ENCODE peak calls at places on chromosomes 2 and 18, in six cellular contexts. One of them, this sample, is unnamed. For H3K36me3, the result is how much of the 10 kb centered on the place peaks cover.

GRCh38 chr2:52934354-52934898 is 833.2 kb upstream of the CHAC2 start:
- DNase-seq in GM23338: no peak
- DNase-seq in GM12878: peak
- DNase-seq in HepG2: peak
- DNase-seq in HCT116: peak
- DNase-seq in K562: no peak
- DNase-seq in this sample: peak

GRCh38 chr2:85063981-85064599 is 69.1 kb upstream of the TCF7L1 start:
- DNase-seq in GM23338: no peak
- DNase-seq in K562: no peak
- DNase-seq in GM12878: no peak
- DNase-seq in HCT116: no peak
- DNase-seq in HepG2: no peak
- DNase-seq in this sample: no peak

GRCh38 chr18:31716362-31716761 is 32.0 kb upstream of the B4GALT6 start:
- DNase-seq in HCT116: no peak
- DNase-seq in GM23338: no peak
- DNase-seq in HepG2: no peak
- DNase-seq in K562: no peak
- DNase-seq in GM12878: no peak
- DNase-seq in this sample: no peak

GRCh38 chr2:207142461-207142860 is 23.3 kb downstream of the KLF7 start:
- DNase-seq in GM12878: no peak
- DNase-seq in HCT116: no peak
- DNase-seq in GM23338: no peak
- DNase-seq in K562: no peak
- DNase-seq in HepG2: no peak
- DNase-seq in this sample: no peak

GRCh38 chr2:43212931-43213330 is 13.5 kb downstream of the ZFP36L2 start:
- DNase-seq in GM23338: no peak
- DNase-seq in HCT116: no peak
- DNase-seq in GM12878: no peak
- DNase-seq in K562: no peak
- DNase-seq in HepG2: no peak
- DNase-seq in this sample: no peak

GRCh38 chr2:178152033-178152432 is 39.8 kb downstream of the RBM45 start:
- DNase-seq in GM23338: no peak
- DNase-seq in HCT116: no peak
- DNase-seq in K562: no peak
- DNase-seq in GM12878: no peak
- DNase-seq in HepG2: peak
- DNase-seq in this sample: no peak

GRCh38 chr2:224175538-224175937 is 136.5 kb upstream of the SERPINE2 start:
- DNase-seq in HCT116: no peak
- DNase-seq in GM12878: no peak
- DNase-seq in GM23338: no peak
- DNase-seq in K562: no peak
- DNase-seq in HepG2: no peak
- DNase-seq in this sample: no peak

GRCh38 chr2:224221455-224221913 is 180.4 kb downstream of the FAM124B start:
- DNase-seq in HepG2: no peak
- DNase-seq in GM23338: peak
- DNase-seq in GM12878: no peak
- DNase-seq in K562: no peak
- DNase-seq in HCT116: no peak
- DNase-seq in this sample: no peak

GRCh38 chr18:76491436-76491800 is 3.6 kb downstream of the ZNF516 start:
- DNase-seq in HCT116: no peak
- DNase-seq in GM23338: peak
- DNase-seq in HepG2: peak
- DNase-seq in GM12878: no peak
- DNase-seq in K562: peak
- DNase-seq in this sample: no peak

GRCh38 chr18:53028565-53028964 is 688.6 kb downstream of the DCC start:
- DNase-seq in HepG2: no peak
- DNase-seq in GM23338: no peak
- DNase-seq in GM12878: no peak
- DNase-seq in K562: no peak
- DNase-seq in HCT116: no peak
- DNase-seq in this sample: no peak

GRCh38 chr2:129923265-129924141 is 56.0 kb upstream of the RAB6C start:
- DNase-seq in HCT116: peak
- DNase-seq in GM12878: no peak
- DNase-seq in K562: peak
- DNase-seq in GM23338: peak
- DNase-seq in HepG2: peak
- DNase-seq in this sample: peak

GRCh38 chr2:170940066-170940465 is 11.0 kb downstream of the GORASP2 start:
- DNase-seq in K562: no peak
- DNase-seq in GM23338: no peak
- DNase-seq in HepG2: no peak
- DNase-seq in GM12878: no peak
- DNase-seq in HCT116: no peak
- DNase-seq in this sample: no peak

GRCh38 chr2:100244881-100245605 is 77.3 kb downstream of the LONRF2 start:
- DNase-seq in K562: no peak
- DNase-seq in GM12878: no peak
- DNase-seq in HCT116: no peak
- DNase-seq in GM23338: no peak
- DNase-seq in HepG2: no peak
- DNase-seq in this sample: no peak

GRCh38 chr2:218569038-218569431 is 396 bp downstream of the CNOT9 start:
- DNase-seq in GM23338: peak
- DNase-seq in K562: no peak
- DNase-seq in HCT116: peak
- DNase-seq in GM12878: no peak
- DNase-seq in HepG2: peak
- DNase-seq in this sample: no peak

DNA sequence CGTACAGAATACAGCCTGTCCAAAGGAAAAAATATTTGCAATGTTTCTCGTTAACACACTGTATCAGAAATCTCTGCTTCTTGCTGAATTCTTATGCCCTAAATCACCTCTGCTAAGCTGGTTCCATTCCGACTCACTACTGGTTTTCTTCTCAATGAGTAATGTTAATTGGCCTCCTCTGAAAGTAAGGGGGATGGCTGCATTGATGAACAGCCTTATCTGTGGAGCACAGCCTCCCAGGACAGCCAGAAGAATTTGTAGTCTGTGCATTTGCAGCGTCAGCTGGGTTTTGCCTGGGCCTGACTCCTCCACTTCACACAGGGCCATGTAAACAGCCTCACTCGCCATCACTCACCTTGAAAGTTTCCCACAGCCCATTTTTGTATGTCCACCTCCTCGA is 127.7 kb downstream of the RNF152 start:
- DNase-seq in GM23338: peak
- DNase-seq in GM12878: no peak
- DNase-seq in HCT116: no peak
- DNase-seq in HepG2: no peak
- DNase-seq in K562: no peak
- DNase-seq in this sample: no peak
- H3K27ac ChIP-seq in GM23338: no peak
- H3K27ac ChIP-seq in GM12878: no peak
- H3K27ac ChIP-seq in HCT116: no peak
- H3K27ac ChIP-seq in HepG2: no peak
- H3K27ac ChIP-seq in K562: no peak
- H3K27ac ChIP-seq in this sample: no peak

GRCh38 chr18:55996726-55997125 is 408.7 kb upstream of the TCF4 start:
- DNase-seq in HCT116: no peak
- DNase-seq in GM23338: no peak
- DNase-seq in K562: no peak
- DNase-seq in GM12878: no peak
- DNase-seq in HepG2: no peak
- DNase-seq in this sample: no peak

GRCh38 chr18:55999641-56000040 is 411.6 kb upstream of the TCF4 start:
- DNase-seq in GM12878: no peak
- DNase-seq in K562: no peak
- DNase-seq in HepG2: no peak
- DNase-seq in HCT116: no peak
- DNase-seq in GM23338: peak
- DNase-seq in this sample: no peak

GRCh38 chr18:56000041-56000440 is 412.0 kb upstream of the TCF4 start:
- DNase-seq in K562: no peak
- DNase-seq in HCT116: no peak
- DNase-seq in GM12878: no peak
- DNase-seq in HepG2: no peak
- DNase-seq in GM23338: no peak
- DNase-seq in this sample: no peak

GRCh38 chr18:55998071-55998522 is 410.1 kb upstream of the TCF4 start:
- DNase-seq in HepG2: no peak
- DNase-seq in HCT116: no peak
- DNase-seq in K562: no peak
- DNase-seq in GM12878: no peak
- DNase-seq in GM23338: peak
- DNase-seq in this sample: no peak

GRCh38 chr18:55997156-55997561 is 409.2 kb upstream of the TCF4 start:
- DNase-seq in HCT116: no peak
- DNase-seq in K562: no peak
- DNase-seq in HepG2: no peak
- DNase-seq in GM23338: peak
- DNase-seq in GM12878: no peak
- DNase-seq in this sample: no peak
- TF ChIP-seq REST in HCT116: no peak
- TF ChIP-seq REST in K562: no peak
- TF ChIP-seq REST in HepG2: no peak
- TF ChIP-seq REST in GM23338: no peak
- TF ChIP-seq REST in GM12878: no peak
- TF ChIP-seq REST in this sample: no peak

DNA sequence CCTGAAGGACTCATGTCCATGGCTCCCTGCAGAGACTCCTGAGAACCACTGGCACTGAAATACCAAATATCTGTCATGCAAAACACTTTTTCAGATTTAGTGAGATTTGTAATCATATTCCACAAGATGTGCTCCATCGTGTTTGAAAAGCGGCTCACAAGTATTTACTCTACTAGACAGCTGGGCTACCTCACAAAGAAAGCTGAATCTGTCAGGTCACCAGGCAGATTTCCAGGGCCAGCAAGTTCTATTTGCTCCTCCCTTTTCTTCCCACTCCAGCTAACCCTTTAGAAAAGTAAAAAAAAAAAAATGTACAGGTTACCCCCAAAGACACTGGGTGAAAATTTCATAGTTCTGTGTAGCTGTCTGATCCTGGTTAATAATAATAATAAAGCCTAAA is 22.9 kb downstream of the WIPF1 start:
- DNase-seq in HepG2: no peak
- DNase-seq in GM12878: no peak
- DNase-seq in GM23338: no peak
- DNase-seq in K562: no peak
- DNase-seq in HCT116: no peak
- DNase-seq in this sample: no peak
- H3K36me3 ChIP-seq in HepG2: under half
- H3K36me3 ChIP-seq in GM12878: under half
- H3K36me3 ChIP-seq in GM23338: under half
- H3K36me3 ChIP-seq in K562: under half
- H3K36me3 ChIP-seq in HCT116: under half
- H3K36me3 ChIP-seq in this sample: under half

DNA sequence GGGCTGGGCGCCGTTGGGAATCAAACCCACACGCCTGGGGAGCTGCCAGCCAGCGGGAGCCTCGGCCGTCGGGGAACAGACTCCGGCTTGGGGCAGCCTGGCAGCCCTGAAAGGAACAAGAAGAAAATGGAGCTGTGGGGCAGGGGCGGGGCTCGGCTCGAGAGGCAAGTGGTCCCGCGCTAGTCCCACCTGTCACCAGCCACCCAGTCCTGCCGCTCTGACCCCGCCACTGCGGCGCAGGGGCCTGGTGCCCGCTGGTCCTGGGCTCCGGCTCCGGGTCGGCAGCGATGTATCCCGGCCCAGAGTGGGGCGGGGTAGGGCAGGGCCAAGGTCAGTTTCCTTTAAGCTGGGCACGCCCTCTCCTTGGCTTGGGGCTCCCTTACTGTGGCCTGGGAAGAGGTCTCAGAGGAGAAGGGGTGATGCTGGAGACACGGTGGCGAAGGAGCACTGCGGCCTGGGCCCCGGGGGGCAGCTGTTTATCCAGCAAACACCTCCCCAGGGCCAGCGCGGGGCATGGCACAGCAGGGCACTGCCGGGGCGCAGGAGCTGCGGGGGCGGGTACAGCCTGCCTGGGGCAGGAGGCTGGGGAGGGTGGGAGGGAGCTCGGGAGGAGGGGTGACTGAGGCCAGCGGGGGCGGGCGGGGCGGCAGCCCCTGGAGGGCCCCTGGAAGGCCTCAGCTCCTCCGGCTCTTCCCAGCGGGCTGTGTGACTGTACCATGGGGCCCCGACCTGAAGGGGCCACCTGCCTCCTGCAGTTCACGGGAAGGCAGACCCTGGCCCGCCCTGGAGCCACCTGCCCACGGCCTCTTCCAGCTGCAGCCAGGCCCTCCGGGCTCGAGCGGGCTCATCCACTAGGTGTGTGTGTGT is 15.6 kb downstream of the ODC1 start:
- DNase-seq in HCT116: no peak
- DNase-seq in HepG2: no peak
- DNase-seq in GM23338: peak
- DNase-seq in GM12878: no peak
- DNase-seq in K562: peak
- DNase-seq in this sample: no peak
- H3K27ac ChIP-seq in HCT116: peak
- H3K27ac ChIP-seq in HepG2: no peak
- H3K27ac ChIP-seq in GM23338: no peak
- H3K27ac ChIP-seq in GM12878: no peak
- H3K27ac ChIP-seq in K562: no peak
- H3K27ac ChIP-seq in this sample: peak

GRCh38 chr2:68423966-68424650 is 43.0 kb downstream of the FBXO48 start:
- DNase-seq in GM23338: no peak
- DNase-seq in HCT116: no peak
- DNase-seq in GM12878: peak
- DNase-seq in HepG2: no peak
- DNase-seq in K562: no peak
- DNase-seq in this sample: no peak
- TF ChIP-seq REST in GM23338: no peak
- TF ChIP-seq REST in HCT116: no peak
- TF ChIP-seq REST in GM12878: no peak
- TF ChIP-seq REST in HepG2: no peak
- TF ChIP-seq REST in K562: no peak
- TF ChIP-seq REST in this sample: no peak

GRCh38 chr2:26710743-26711456 is 18.4 kb downstream of the KCNK3 start:
- DNase-seq in HepG2: no peak
- DNase-seq in K562: no peak
- DNase-seq in GM12878: no peak
- DNase-seq in HCT116: no peak
- DNase-seq in GM23338: no peak
- DNase-seq in this sample: no peak
- H3K36me3 ChIP-seq in HepG2: under half
- H3K36me3 ChIP-seq in K562: under half
- H3K36me3 ChIP-seq in GM12878: under half
- H3K36me3 ChIP-seq in HCT116: under half
- H3K36me3 ChIP-seq in GM23338: under half
- H3K36me3 ChIP-seq in this sample: under half

DNA sequence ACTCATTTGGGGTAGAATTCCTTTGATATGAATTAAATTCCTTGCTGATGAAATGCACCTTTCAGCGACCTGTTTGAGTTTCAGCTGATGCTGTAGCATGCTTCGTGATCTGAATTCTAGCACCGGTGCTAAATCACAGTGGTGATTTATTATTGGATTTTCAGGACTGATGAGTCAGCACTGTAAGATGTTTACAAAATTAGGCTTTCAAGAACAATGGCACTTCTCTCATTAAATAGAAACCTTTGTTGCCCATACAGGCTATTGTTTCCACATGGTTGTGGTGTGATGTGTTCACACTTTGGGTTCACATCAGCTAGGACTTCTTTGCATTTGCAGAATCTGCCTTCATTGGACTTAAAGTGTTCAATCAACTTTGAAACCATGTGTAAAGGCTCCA is 687.7 kb downstream of the ARHGAP15 start:
- DNase-seq in GM23338: no peak
- DNase-seq in GM12878: no peak
- DNase-seq in HepG2: no peak
- DNase-seq in K562: no peak
- DNase-seq in HCT116: no peak
- DNase-seq in this sample: no peak
- H3K27ac ChIP-seq in GM23338: no peak
- H3K27ac ChIP-seq in GM12878: no peak
- H3K27ac ChIP-seq in HepG2: no peak
- H3K27ac ChIP-seq in K562: no peak
- H3K27ac ChIP-seq in HCT116: no peak
- H3K27ac ChIP-seq in this sample: no peak

This sample was measured in Panc1.